ENCODE peak calls at places on chromosomes 3 and 15, in eight cellular contexts. V is stromal cell of bone marrow; N is GF-D8; C is activated CD8-positive, alpha-beta T cell treated with anti-CD3 and anti-CD28 coated beads, Interleukin-2, amount 10 ng/mL, durations not matched to agents 7 days and 5 days; H is stimulated activated CD4-positive, alpha-beta T cell treated with anti-CD3 and anti-CD28 coated beads, TNF-alpha, amount 100 ng/mL, for 4 hours; T is HEK293T; K is suprapubic skin; L is RPMI7951. U is an unnamed sample.

GRCh38 chr3:175585898-175586297 is 726.8 kb downstream of the NAALADL2 start:
- DNase-seq in V (peak; percentile 29), N (no peak), C (no peak), H (no peak), T (no peak), K (no peak), L (no peak), U (no peak)

GRCh38 chr3:175495331-175495730 is 636.2 kb downstream of the NAALADL2 start:
- DNase-seq in V (no peak), N (no peak), C (no peak), H (no peak), T (no peak), K (no peak), L (no peak), U (no peak)

GRCh38 chr3:71582612-71583568 is 638 bp downstream of the FOXP1 start:
- DNase-seq in V (no peak), N (peak; percentile 11), C (peak; percentile 66), H (peak; percentile 62), T (peak; percentile 61), K (peak; percentile 91), L (peak; percentile 55), U (peak; percentile 70)

GRCh38 chr15:50066202-50066601 is 52.8 kb downstream of the ATP8B4 start:
- DNase-seq in V (peak; percentile 59), N (peak; percentile 7), C (peak; percentile 40), H (no peak), T (no peak), K (no peak), L (peak; percentile 74), U (no peak)

GRCh38 chr3:33233884-33234283 is 15.3 kb upstream of the SUSD5 start:
- DNase-seq in V (no peak), N (no peak), C (no peak), H (no peak), T (no peak), K (no peak), L (peak; percentile 13), U (no peak)

GRCh38 chr15:64024172-64025050 is 21.9 kb downstream of the DAPK2 start:
- DNase-seq in V (no peak), N (no peak), C (no peak), H (no peak), T (no peak), K (no peak), L (no peak), U (no peak)

GRCh38 chr3:188350956-188351355 is 197.0 kb downstream of the LPP start:
- DNase-seq in V (no peak), N (no peak), C (no peak), H (no peak), T (no peak), K (no peak), L (no peak), U (no peak)

GRCh38 chr15:62110000-62110851 is 43.4 kb downstream of the C2CD4A start:
- DNase-seq in V (peak; percentile 74), N (no peak), C (no peak), H (no peak), T (no peak), K (no peak), L (peak; percentile 58), U (no peak)

GRCh38 chr3:79604681-79605080 is 163.1 kb downstream of the ROBO1 start:
- DNase-seq in V (no peak), N (no peak), C (no peak), H (no peak), T (no peak), K (no peak), L (no peak), U (no peak)

GRCh38 chr3:55449527-55449926 is 37.6 kb downstream of the WNT5A start:
- DNase-seq in V (no peak), N (no peak), C (no peak), H (no peak), T (no peak), K (no peak), L (no peak), U (no peak)

GRCh38 chr3:106609666-106610301 is 741.0 kb upstream of the CBLB start:
- DNase-seq in V (peak; percentile 91), N (no peak), C (peak; percentile 77), H (peak; percentile 42), T (peak; percentile 53), K (no peak), L (peak; percentile 79), U (peak; percentile 70)

U was measured in endothelial cell.